ENCODE peak calls at places on chromosomes 16 and 17, in four cellular contexts. R, Y, T and G are unnamed samples.

GRCh38 chr16:74667215-74667765 is 613 bp upstream of the RFWD3 start:
- DNase-seq in R (peak; percentile 15), Y (peak; percentile 60), T (peak; percentile 11), G (no peak)

GRCh38 chr17:50148226-50149098 is 2.0 kb downstream of the PPP1R9B start:
- DNase-seq in Y (no peak), T (no peak), R (peak; percentile 80), G (no peak)

GRCh38 chr17:41692722-41693521 is 4.2 kb downstream of the EIF1 start:
- DNase-seq in R (peak; percentile 30), Y (no peak), T (no peak), G (no peak)

GRCh38 chr17:44967026-44967906 is 837 bp downstream of the C1QL1 start:
- DNase-seq in Y (peak; percentile 35), R (no peak), T (no peak), G (no peak)

GRCh38 chr17:77822302-77823030 is 136.0 kb upstream of the TNRC6C start:
- DNase-seq in Y (no peak), T (no peak), R (no peak), G (no peak)

GRCh38 chr17:83145831-83146230 is 66.4 kb downstream of the METRNL start:
- DNase-seq in Y (no peak), R (no peak), T (no peak), G (peak; percentile 81)

GRCh38 chr17:54900457-54901229 is at the start of gene TOM1L1:
- DNase-seq in Y (peak; percentile 81), R (peak; percentile 87), T (peak; percentile 46), G (no peak)

GRCh38 chr17:17783825-17784598 is 52.8 kb downstream of the SREBF1 start:
- DNase-seq in T (peak; percentile 67), R (no peak), Y (peak; percentile 55), G (no peak)

GRCh38 chr17:72565006-72565405 is 444.2 kb downstream of the SOX9 start:
- DNase-seq in T (no peak), R (no peak), Y (no peak), G (no peak)

GRCh38 chr17:292531-293382 is 59.9 kb downstream of the RPH3AL start:
- DNase-seq in Y (no peak), T (no peak), R (no peak), G (no peak)

GRCh38 chr16:27202923-27203428 is 350 bp upstream of the KDM8 start:
- DNase-seq in T (no peak), Y (no peak), R (no peak), G (no peak)

GRCh38 chr16:12800751-12801308 is 2.9 kb downstream of the CPPED1 start:
- DNase-seq in T (no peak), Y (no peak), R (no peak), G (no peak)

GRCh38 chr16:85635545-85636140 is 22.5 kb downstream of the GSE1 start:
- DNase-seq in Y (no peak), T (no peak), R (peak; percentile 71), G (no peak)

GRCh38 chr17:77235370-77236080 is 94.8 kb downstream of the SEC14L1 start:
- DNase-seq in T (no peak), Y (no peak), R (peak; percentile 14), G (peak; percentile 96)

GRCh38 chr17:44595216-44595775 is 38.0 kb downstream of the FZD2 start:
- DNase-seq in T (no peak), R (no peak), Y (no peak), G (no peak)

GRCh38 chr17:19002805-19003542 is 1.6 kb downstream of the FAM83G start:
- DNase-seq in Y (no peak), T (no peak), R (peak; percentile 20), G (no peak)

GRCh38 chr17:62649570-62649969 is 22.1 kb downstream of the MRC2 start:
- DNase-seq in R (no peak), Y (no peak), T (no peak), G (no peak)

GRCh38 chr16:15650019-15650697 is at the start of gene NDE1:
- DNase-seq in T (peak; percentile 91), Y (peak; percentile 94), R (peak; percentile 90), G (peak; percentile 96)

GRCh38 chr17:46811978-46812583 is 6.4 kb downstream of the WNT3 start:
- DNase-seq in T (no peak), Y (no peak), R (peak; percentile 9), G (no peak)

GRCh38 chr17:83180264-83180995 is 101.0 kb downstream of the METRNL start:
- DNase-seq in R (no peak), Y (peak; percentile 4), T (no peak), G (peak; percentile 80)

GRCh38 chr17:9880582-9880999 is 24.5 kb downstream of the RCVRN start:
- DNase-seq in T (no peak), R (peak; percentile 80), Y (no peak), G (no peak)

GRCh38 chr17:47776330-47777197 is 43.5 kb downstream of the TBX21 start:
- DNase-seq in T (no peak), Y (no peak), R (peak; percentile 56), G (no peak)

GRCh38 chr16:10335681-10336080 is 50.2 kb upstream of the ATF7IP2 start:
- DNase-seq in R (no peak), T (no peak), Y (no peak), G (no peak)

GRCh38 chr16:14302031-14302398 is 230.9 kb downstream of the MRTFB start:
- DNase-seq in Y (peak; percentile 39), R (peak; percentile 68), T (peak; percentile 47), G (no peak)

GRCh38 chr16:86850675-86851074 is 272.3 kb downstream of the FOXL1 start:
- DNase-seq in Y (no peak), T (no peak), R (no peak), G (no peak)

GRCh38 chr16:49701867-49702494 is 153.9 kb downstream of the ZNF423 start:
- DNase-seq in Y (peak; percentile 77), R (no peak), T (peak; percentile 13), G (no peak)

GRCh38 chr17:60094754-60095153 is 16.0 kb upstream of the HEATR6 start:
- DNase-seq in T (no peak), Y (no peak), R (no peak), G (no peak)

GRCh38 chr16:87332150-87332549 is 15.0 kb upstream of the C16orf95 start:
- DNase-seq in R (peak; percentile 22), Y (no peak), T (no peak), G (no peak)

GRCh38 chr16:72427786-72428480 is 256.0 kb upstream of the PMFBP1 start:
- DNase-seq in T (no peak), R (no peak), Y (no peak), G (no peak)

GRCh38 chr17:40178021-40178601 is 841 bp downstream of the RAPGEFL1 start:
- DNase-seq in R (no peak), Y (peak; percentile 69), T (no peak), G (no peak)

GRCh38 chr17:80701730-80702129 is 157.1 kb downstream of the RPTOR start:
- DNase-seq in Y (no peak), R (no peak), T (no peak), G (no peak)

GRCh38 chr16:19753815-19754643 is 36.0 kb downstream of the IQCK start:
- DNase-seq in Y (no peak), R (no peak), T (no peak), G (no peak)

GRCh38 chr17:51819341-51819740 is 339.2 kb downstream of the CA10 start:
- DNase-seq in T (no peak), Y (no peak), R (no peak), G (no peak)

GRCh38 chr17:38733315-38734234 is 3.4 kb downstream of the CISD3 start:
- DNase-seq in T (no peak), Y (no peak), R (no peak), G (no peak)

GRCh38 chr17:57925361-57925990 is 29.7 kb downstream of the CUEDC1 start:
- DNase-seq in Y (no peak), T (no peak), R (no peak), G (no peak)

GRCh38 chr17:74730491-74731346 is 6.3 kb upstream of the RAB37 start:
- DNase-seq in Y (no peak), T (no peak), R (no peak), G (no peak)